ENCODE peak calls at places on chromosomes 13 and 19, in five cellular contexts. N is mammary epithelial cell, R is uterus, E is vagina, A is mucosa of descending colon. T is an unnamed sample.

GRCh38 chr19:18529782-18530181 is 7.9 kb upstream of the ELL start:
- DNase-seq in N (no peak), R (no peak), E (no peak), A (no peak), T (no peak)

GRCh38 chr13:37209621-37210020 is 104.2 kb upstream of the CSNK1A1L start:
- DNase-seq in N (no peak), R (no peak), E (no peak), A (no peak), T (no peak)

GRCh38 chr19:51136333-51136732 is 5.8 kb upstream of the SIGLEC7 start:
- DNase-seq in N (no peak), R (no peak), E (no peak), A (no peak), T (no peak)

GRCh38 chr19:49125025-49125731 is 5.8 kb downstream of the PPFIA3 start:
- DNase-seq in N (no peak), R (no peak), E (no peak), A (peak), T (no peak)

GRCh38 chr19:56951672-56952071 is 111.1 kb upstream of the PEG3 start:
- DNase-seq in N (no peak), R (no peak), E (no peak), A (no peak), T (no peak)

GRCh38 chr13:41034862-41035261 is 15.7 kb upstream of the ELF1 start:
- DNase-seq in N (no peak), R (no peak), E (no peak), A (no peak), T (no peak)

GRCh38 chr19:3919793-3920192 is 13.1 kb upstream of the NMRK2 start:
- DNase-seq in N (no peak), R (no peak), E (no peak), A (no peak), T (no peak)

GRCh38 chr13:66574606-66575005 is 655.5 kb downstream of the PCDH9 start:
- DNase-seq in N (no peak), R (no peak), E (no peak), A (no peak), T (no peak)

GRCh38 chr19:32977269-32977668 is 5.2 kb downstream of the FAAP24 start:
- DNase-seq in N (no peak), R (no peak), E (no peak), A (no peak), T (no peak)

GRCh38 chr19:49507803-49508494 is 4.5 kb upstream of the FCGRT start:
- DNase-seq in N (no peak), R (no peak), E (no peak), A (no peak), T (no peak)

GRCh38 chr13:36059366-36059765 is 71.8 kb downstream of the DCLK1 start:
- DNase-seq in N (no peak), R (no peak), E (no peak), A (no peak), T (peak)

GRCh38 chr13:22596157-22596863 is 584.5 kb upstream of the SGCG start:
- DNase-seq in N (no peak), R (no peak), E (no peak), A (no peak), T (no peak)

GRCh38 chr19:54145541-54146158 is 8.1 kb downstream of the CNOT3 start:
- DNase-seq in N (no peak), R (no peak), E (no peak), A (no peak), T (no peak)

GRCh38 chr13:63112799-63113395 is 1697.2 kb upstream of the PCDH20 start:
- DNase-seq in N (no peak), R (no peak), E (no peak), A (no peak), T (no peak)

GRCh38 chr19:10514211-10515145 is 2.8 kb downstream of the S1PR5 start:
- DNase-seq in N (no peak), R (no peak), E (no peak), A (no peak), T (no peak)

GRCh38 chr19:58033741-58034475 is at the start of gene ZSCAN1:
- DNase-seq in N (peak), R (peak), E (no peak), A (peak), T (no peak)

GRCh38 chr13:72638059-72638815 is 89.2 kb downstream of the MZT1 start:
- DNase-seq in N (peak), R (no peak), E (no peak), A (no peak), T (peak)

GRCh38 chr19:30076751-30077670 is 135.0 kb downstream of the URI1 start:
- DNase-seq in N (no peak), R (no peak), E (no peak), A (peak), T (no peak)

GRCh38 chr13:95301135-95301946 is at the start of gene ABCC4:
- DNase-seq in N (peak), R (peak), E (no peak), A (peak), T (no peak)

GRCh38 chr19:30148039-30148438 is 206.0 kb downstream of the URI1 start:
- DNase-seq in N (no peak), R (no peak), E (no peak), A (no peak), T (no peak)

GRCh38 chr19:50906217-50906616 is 5.0 kb downstream of the KLK4 start:
- DNase-seq in N (no peak), R (no peak), E (no peak), A (no peak), T (no peak)

GRCh38 chr13:76516013-76516412 is 370.2 kb downstream of the KCTD12 start:
- DNase-seq in N (peak), R (no peak), E (no peak), A (no peak), T (peak)

GRCh38 chr13:29991343-29991742 is 140.9 kb upstream of the UBL3 start:
- DNase-seq in N (peak), R (no peak), E (no peak), A (no peak), T (peak)

GRCh38 chr13:113520571-113520970 is 30.1 kb upstream of the DCUN1D2 start:
- DNase-seq in N (no peak), R (no peak), E (no peak), A (no peak), T (no peak)

GRCh38 chr13:26255717-26256277 is 1.9 kb downstream of the CDK8 start:
- DNase-seq in N (no peak), R (no peak), E (no peak), A (no peak), T (no peak)
- TF ChIP-seq CTCF in N (peak), R (no peak), E (no peak), A (no peak), T (peak)

GRCh38 chr19:47225746-47226425 is 5.1 kb downstream of the BBC3 start:
- DNase-seq in N (peak), R (peak), E (no peak), A (peak), T (peak)
- TF ChIP-seq CTCF in N (peak), R (peak), E (no peak), A (peak), T (no peak)

DNA sequence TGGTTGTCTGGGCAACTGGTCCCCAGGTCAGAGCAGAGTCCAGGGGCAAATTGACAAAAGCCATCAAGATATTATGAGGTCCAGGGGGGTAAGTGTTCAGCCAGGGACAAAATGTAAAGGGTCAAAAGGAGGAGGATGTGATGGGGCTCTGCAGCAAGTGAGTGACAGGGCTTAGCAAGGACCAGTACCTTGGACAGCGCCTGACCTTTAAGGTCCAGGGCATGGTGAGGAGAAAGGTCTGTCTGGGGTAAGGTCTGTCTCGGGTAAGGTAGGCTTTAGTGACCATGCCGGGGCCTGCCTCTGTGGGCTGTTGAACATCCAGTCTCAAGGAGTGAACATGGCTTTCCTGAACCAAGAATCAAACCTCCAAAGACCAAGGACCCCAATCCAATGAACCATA is 6.3 kb upstream of the ZNF358 start:
- DNase-seq in N (no peak), R (no peak), E (no peak), A (no peak), T (no peak)
- TF ChIP-seq CTCF in N (no peak), R (no peak), E (no peak), A (no peak), T (no peak)

GRCh38 chr19:1383014-1383310 is 745 bp upstream of the NDUFS7 start:
- DNase-seq in N (no peak), R (no peak), E (no peak), A (no peak), T (no peak)
- TF ChIP-seq CTCF in N (no peak), R (no peak), E (no peak), A (no peak), T (no peak)

DNA sequence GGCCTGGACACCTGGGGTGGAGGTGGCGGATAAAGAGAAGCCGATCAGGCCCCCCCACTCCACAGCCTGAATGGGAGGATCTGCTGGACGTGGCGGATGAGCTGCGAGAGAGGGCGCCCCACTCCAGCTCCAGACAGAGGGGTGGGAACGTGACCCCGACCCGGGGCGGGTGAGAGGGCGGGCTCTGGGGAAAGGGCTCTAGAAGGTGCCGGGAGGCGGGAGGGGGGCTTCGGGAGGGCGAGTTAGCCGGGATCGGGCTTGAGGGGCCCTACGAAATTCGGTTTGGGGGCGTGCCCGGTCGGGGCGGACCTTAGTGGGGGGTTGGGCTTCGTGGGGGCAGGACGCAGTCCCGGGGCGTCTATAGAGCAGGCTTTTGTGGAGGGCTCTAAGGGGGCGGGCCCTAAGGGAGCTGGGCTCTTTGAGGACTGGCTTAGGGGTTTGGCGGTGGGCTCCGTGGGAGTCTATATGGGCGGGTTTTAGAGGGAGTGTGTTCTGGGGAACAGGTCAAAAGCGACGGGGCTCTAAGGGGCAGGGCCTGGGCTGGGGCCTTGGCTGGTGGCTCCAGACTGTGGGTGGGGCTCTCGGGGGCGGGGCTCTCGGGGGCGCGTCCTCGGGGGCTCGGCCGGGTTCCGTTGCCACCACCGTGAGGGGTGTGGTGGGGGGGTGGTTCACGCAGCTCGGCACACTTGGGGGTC is 4.1 kb upstream of the NANOS3 start:
- DNase-seq in N (no peak), R (no peak), E (no peak), A (no peak), T (no peak)
- TF ChIP-seq CTCF in N (peak), R (no peak), E (no peak), A (no peak), T (peak)

GRCh38 chr19:9456018-9456689 is 20.8 kb upstream of the ZNF266 start:
- DNase-seq in N (no peak), R (no peak), E (no peak), A (no peak), T (no peak)
- TF ChIP-seq CTCF in N (no peak), R (no peak), E (no peak), A (no peak), T (no peak)

GRCh38 chr19:35656700-35657099 is 8.6 kb downstream of the COX6B1 start:
- DNase-seq in N (no peak), R (no peak), E (no peak), A (no peak), T (no peak)

GRCh38 chr19:35661995-35662340 is 4.3 kb upstream of the UPK1A start:
- DNase-seq in N (no peak), R (no peak), E (no peak), A (no peak), T (no peak)

GRCh38 chr19:35655600-35655999 is 7.5 kb downstream of the COX6B1 start:
- DNase-seq in N (no peak), R (no peak), E (no peak), A (no peak), T (no peak)

GRCh38 chr19:35663981-35664380 is 2.3 kb upstream of the UPK1A start:
- DNase-seq in N (no peak), R (no peak), E (no peak), A (no peak), T (no peak)

GRCh38 chr19:35657904-35658700 is 8.2 kb upstream of the UPK1A start:
- DNase-seq in N (no peak), R (no peak), E (no peak), A (no peak), T (no peak)
- TF ChIP-seq CTCF in N (no peak), R (no peak), E (no peak), A (no peak), T (peak)

DNA sequence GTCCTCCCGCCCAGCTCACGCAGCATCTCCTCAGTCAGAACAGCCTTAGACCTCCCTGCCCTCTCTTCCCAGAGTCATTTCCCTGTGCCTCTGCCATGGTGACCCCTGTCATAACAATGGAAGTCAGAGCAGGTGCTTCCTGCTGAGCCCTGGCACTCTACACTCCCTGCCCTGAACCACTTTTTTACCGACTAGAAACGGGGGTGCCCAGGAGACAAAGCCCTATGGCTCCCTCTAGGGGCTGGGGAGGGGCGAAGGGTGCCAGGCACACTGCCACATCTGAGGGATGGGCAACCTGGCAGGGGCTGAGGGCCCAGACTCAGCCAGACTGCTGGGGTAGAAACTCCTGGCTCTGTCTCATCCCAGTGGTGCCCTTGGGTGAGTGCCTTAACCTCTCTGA is 16.4 kb downstream of the ZNF574 start:
- DNase-seq in N (peak), R (peak), E (no peak), A (no peak), T (no peak)
- TF ChIP-seq CTCF in N (peak), R (peak), E (peak), A (peak), T (peak)

GRCh38 chr13:28548872-28549271 is 53.9 kb upstream of the FLT1 start:
- DNase-seq in N (no peak), R (no peak), E (no peak), A (no peak), T (no peak)
- TF ChIP-seq CTCF in N (no peak), R (no peak), E (no peak), A (no peak), T (no peak)

T was measured in astrocyte of the cerebellum.